ENCODE peak calls at places on chromosomes 3 and 15, in eight cellular contexts. T, G, S, C, F, R, K and V are unnamed samples.

GRCh38 chr15:41568350-41569017 is 9.5 kb downstream of the TYRO3 start:
- DNase-seq in T (no peak), G (no peak), S (no peak), C (no peak), F (no peak), R (no peak), K (no peak), V (no peak)

GRCh38 chr15:67869700-67870099 is 29.9 kb upstream of the RNU6-1 start:
- DNase-seq in T (no peak), G (no peak), S (no peak), C (no peak), F (no peak), R (no peak), K (no peak), V (no peak)

GRCh38 chr3:42683875-42684593 is 1.3 kb upstream of the KLHL40 start:
- DNase-seq in T (no peak), G (peak), S (peak), C (no peak), F (peak), R (no peak), K (no peak), V (peak)

GRCh38 chr3:139934557-139935070 is 371 bp upstream of the CLSTN2 start:
- DNase-seq in T (peak), G (peak), S (peak), C (no peak), F (peak), R (no peak), K (no peak), V (no peak)

GRCh38 chr3:140203510-140203909 is 268.5 kb downstream of the CLSTN2 start:
- DNase-seq in T (peak), G (no peak), S (no peak), C (no peak), F (no peak), R (no peak), K (no peak), V (no peak)

GRCh38 chr3:8767667-8768363 is 1.6 kb downstream of the OXTR start:
- DNase-seq in T (peak), G (no peak), S (no peak), C (no peak), F (no peak), R (no peak), K (no peak), V (no peak)

GRCh38 chr3:59820352-59820934 is 770.6 kb upstream of the CFAP20DC start:
- DNase-seq in T (no peak), G (no peak), S (no peak), C (no peak), F (peak), R (no peak), K (no peak), V (no peak)

GRCh38 chr15:59968314-59968713 is 35.8 kb upstream of the FOXB1 start:
- DNase-seq in T (no peak), G (no peak), S (no peak), C (no peak), F (no peak), R (no peak), K (no peak), V (no peak)

GRCh38 chr3:33221241-33221640 is 2.6 kb upstream of the SUSD5 start:
- DNase-seq in T (no peak), G (no peak), S (no peak), C (no peak), F (no peak), R (no peak), K (no peak), V (no peak)

GRCh38 chr3:148924572-148924971 is 59.5 kb downstream of the CPA3 start:
- DNase-seq in T (no peak), G (no peak), S (no peak), C (no peak), F (peak), R (no peak), K (no peak), V (no peak)

GRCh38 chr3:90015688-90016356 is 908.4 kb downstream of the EPHA3 start:
- DNase-seq in T (no peak), G (peak), S (no peak), C (no peak), F (peak), R (no peak), K (no peak), V (no peak)

GRCh38 chr15:66291816-66292215 is 1.6 kb upstream of the DIS3L start:
- DNase-seq in T (no peak), G (no peak), S (no peak), C (no peak), F (peak), R (no peak), K (no peak), V (no peak)

GRCh38 chr3:101675709-101676218 is 1.2 kb downstream of the ZBTB11 start:
- DNase-seq in T (no peak), G (peak), S (no peak), C (no peak), F (no peak), R (peak), K (no peak), V (no peak)

GRCh38 chr3:139299261-139300132 is 44.3 kb upstream of the MRPS22 start:
- DNase-seq in T (no peak), G (no peak), S (no peak), C (no peak), F (no peak), R (no peak), K (no peak), V (no peak)

GRCh38 chr3:45105855-45106655 is 40.1 kb downstream of the CDCP1 start:
- DNase-seq in T (no peak), G (no peak), S (no peak), C (peak), F (peak), R (peak), K (peak), V (peak)

GRCh38 chr15:75712668-75713337 is at the start of gene CSPG4:
- DNase-seq in T (no peak), G (peak), S (peak), C (no peak), F (peak), R (no peak), K (no peak), V (no peak)

GRCh38 chr15:53962646-53963561 is 15.3 kb upstream of the UNC13C start:
- DNase-seq in T (peak), G (no peak), S (no peak), C (no peak), F (no peak), R (no peak), K (no peak), V (no peak)

GRCh38 chr3:13148126-13148525 is 74.9 kb upstream of the IQSEC1 start:
- DNase-seq in T (no peak), G (no peak), S (no peak), C (no peak), F (no peak), R (no peak), K (no peak), V (no peak)

GRCh38 chr15:50257924-50258323 is 7.6 kb downstream of the HDC start:
- DNase-seq in T (no peak), G (no peak), S (no peak), C (no peak), F (no peak), R (no peak), K (no peak), V (no peak)

GRCh38 chr3:50194128-50194902 is 2.9 kb downstream of the GNAT1 start:
- DNase-seq in T (peak), G (peak), S (peak), C (peak), F (peak), R (peak), K (peak), V (peak)

GRCh38 chr3:45988100-45988761 is 7.4 kb downstream of the FYCO1 start:
- DNase-seq in T (no peak), G (no peak), S (no peak), C (no peak), F (no peak), R (peak), K (no peak), V (no peak)

GRCh38 chr3:105040026-105040622 is 326.6 kb upstream of the ALCAM start:
- DNase-seq in T (no peak), G (no peak), S (no peak), C (no peak), F (no peak), R (no peak), K (no peak), V (no peak)

GRCh38 chr15:70226337-70226980 is 128.7 kb upstream of the TLE3 start:
- DNase-seq in T (peak), G (no peak), S (no peak), C (no peak), F (no peak), R (no peak), K (no peak), V (no peak)

GRCh38 chr3:197181751-197182150 is 116.7 kb downstream of the DLG1 start:
- DNase-seq in T (no peak), G (peak), S (peak), C (no peak), F (no peak), R (no peak), K (no peak), V (no peak)

GRCh38 chr3:179509701-179510100 is 53.0 kb upstream of the ACTL6A start:
- DNase-seq in T (no peak), G (no peak), S (no peak), C (no peak), F (no peak), R (no peak), K (no peak), V (no peak)

GRCh38 chr15:100078511-100079220 is 263.1 kb downstream of the ADAMTS17 start:
- DNase-seq in T (no peak), G (no peak), S (no peak), C (no peak), F (no peak), R (no peak), K (no peak), V (no peak)

GRCh38 chr3:127691974-127692373 is 19.2 kb downstream of the ABTB1 start:
- DNase-seq in T (no peak), G (no peak), S (peak), C (no peak), F (no peak), R (no peak), K (no peak), V (no peak)

GRCh38 chr15:25600751-25601150 is 161.9 kb upstream of the UBE3A start:
- DNase-seq in T (no peak), G (no peak), S (no peak), C (no peak), F (no peak), R (no peak), K (no peak), V (no peak)

GRCh38 chr3:149371001-149371722 is 6.3 kb downstream of the TM4SF1 start:
- DNase-seq in T (no peak), G (no peak), S (no peak), C (no peak), F (no peak), R (no peak), K (no peak), V (no peak)

GRCh38 chr3:148742127-148742526 is 44.4 kb downstream of the AGTR1 start:
- DNase-seq in T (no peak), G (no peak), S (no peak), C (no peak), F (no peak), R (no peak), K (no peak), V (no peak)

GRCh38 chr3:33942483-33943150 is 144.2 kb downstream of the PDCD6IP start:
- DNase-seq in T (no peak), G (no peak), S (no peak), C (no peak), F (no peak), R (no peak), K (no peak), V (no peak)

GRCh38 chr15:77069521-77070121 is 1.3 kb downstream of the TSPAN3 start:
- DNase-seq in T (peak), G (no peak), S (no peak), C (no peak), F (no peak), R (no peak), K (no peak), V (no peak)

GRCh38 chr3:20395692-20396091 is 209.7 kb upstream of the SGO1 start:
- DNase-seq in T (no peak), G (no peak), S (no peak), C (no peak), F (no peak), R (no peak), K (no peak), V (no peak)